ENCODE peak calls at places on chromosomes 2 and 18, in four cellular contexts. B is A549, Z is K562, H is HepG2. I is an unnamed sample.

GRCh38 chr18:50126466-50126865 is 68.5 kb downstream of the MYO5B start:
- DNase-seq in B (no peak), H (no peak), Z (no peak), I (no peak)

GRCh38 chr2:170229744-170230143 is 51.8 kb downstream of the MYO3B start:
- DNase-seq in Z (no peak), H (no peak), B (no peak), I (no peak)

GRCh38 chr2:134865388-134865787 is 27.0 kb downstream of the ACMSD start:
- DNase-seq in Z (no peak), B (no peak), H (no peak), I (no peak)

GRCh38 chr2:14530506-14530905 is 102.0 kb upstream of the LRATD1 start:
- DNase-seq in B (no peak), H (no peak), Z (no peak), I (no peak)

GRCh38 chr2:216006164-216006663 is 7.1 kb downstream of the MREG start:
- DNase-seq in H (no peak), B (no peak), Z (peak; percentile 53), I (no peak)

GRCh38 chr2:46462936-46463335 is 16.4 kb upstream of the TMEM247 start:
- DNase-seq in H (no peak), B (no peak), Z (no peak), I (no peak)

GRCh38 chr2:127506502-127506901 is 19.8 kb downstream of the IWS1 start:
- DNase-seq in Z (no peak), H (no peak), B (no peak), I (no peak)

GRCh38 chr2:109209412-109209811 is 80.4 kb downstream of the SH3RF3 start:
- DNase-seq in B (no peak), Z (no peak), H (no peak), I (no peak)

GRCh38 chr18:42446195-42446594 is 491.2 kb downstream of the PIK3C3 start:
- DNase-seq in B (no peak), Z (no peak), H (peak; percentile 94), I (no peak)

GRCh38 chr2:176002684-176003225 is 688 bp upstream of the LNPK start:
- DNase-seq in B (peak; percentile 13), Z (peak; percentile 81), H (peak; percentile 21), I (no peak)

GRCh38 chr18:74457743-74458465 is 796 bp upstream of the DIPK1C start:
- DNase-seq in H (no peak), B (no peak), Z (no peak), I (no peak)

GRCh38 chr2:236743623-236744280 is 174.1 kb downstream of the ACKR3 start:
- DNase-seq in H (no peak), B (no peak), Z (no peak), I (no peak)

GRCh38 chr2:85064927-85065630 is 68.1 kb upstream of the TCF7L1 start:
- DNase-seq in Z (no peak), H (no peak), B (no peak), I (peak; percentile 73)

GRCh38 chr2:8732601-8733000 is 50.7 kb downstream of the ID2 start:
- DNase-seq in B (no peak), H (no peak), Z (no peak), I (no peak)

GRCh38 chr18:73240899-73241298 is 373.1 kb upstream of the NETO1 start:
- DNase-seq in B (no peak), Z (no peak), H (no peak), I (no peak)

GRCh38 chr2:70456594-70457495 is 96.8 kb downstream of the TGFA start:
- DNase-seq in Z (no peak), H (no peak), B (no peak), I (no peak)

GRCh38 chr2:160418853-160419252 is 74.8 kb downstream of the RBMS1 start:
- DNase-seq in B (no peak), H (no peak), Z (no peak), I (no peak)

GRCh38 chr18:44309185-44309584 is 371.5 kb upstream of the SETBP1 start:
- DNase-seq in Z (no peak), H (no peak), B (no peak), I (no peak)

GRCh38 chr2:227881866-227882517 is 10.6 kb downstream of the DAW1 start:
- DNase-seq in H (no peak), Z (no peak), B (no peak), I (no peak)

GRCh38 chr2:26845021-26845420 is 2.9 kb upstream of the DPYSL5 start:
- DNase-seq in H (no peak), Z (no peak), B (no peak), I (no peak)

GRCh38 chr18:74196220-74197119 is 48.1 kb downstream of the TIMM21 start:
- DNase-seq in Z (peak; percentile 65), H (peak; percentile 76), B (peak; percentile 77), I (peak; percentile 87)

GRCh38 chr2:144595279-144595678 is 75.4 kb upstream of the ZEB2 start:
- DNase-seq in B (no peak), H (no peak), Z (peak; percentile 61), I (no peak)

GRCh38 chr2:1739961-1740713 is 4.2 kb downstream of the PXDN start:
- DNase-seq in Z (no peak), H (no peak), B (no peak), I (no peak)

GRCh38 chr2:173571021-173571821 is 216.5 kb downstream of the CDCA7 start:
- DNase-seq in B (peak; percentile 62), Z (peak; percentile 36), H (peak; percentile 26), I (peak; percentile 30)

GRCh38 chr18:54679318-54680149 is 88.5 kb downstream of the DYNAP start:
- DNase-seq in B (peak; percentile 47), H (peak; percentile 25), Z (peak; percentile 61), I (peak; percentile 67)

GRCh38 chr2:18282026-18282425 is 278.4 kb downstream of the RDH14 start:
- DNase-seq in Z (no peak), H (no peak), B (no peak), I (no peak)

GRCh38 chr2:64311948-64312621 is 141.9 kb upstream of the LGALSL start:
- DNase-seq in Z (peak; percentile 33), B (peak; percentile 18), H (peak; percentile 85), I (peak; percentile 42)
- TF ChIP-seq CHD2 in Z (no peak), B (no peak), H (no peak), I (no peak)

GRCh38 chr2:218643751-218644310 is 15.6 kb downstream of the ZNF142 start:
- DNase-seq in B (no peak), H (no peak), Z (no peak), I (no peak)

GRCh38 chr2:218642786-218643185 is 16.6 kb downstream of the ZNF142 start:
- DNase-seq in H (no peak), Z (no peak), B (no peak), I (no peak)

GRCh38 chr2:218642121-218642656 is 17.2 kb downstream of the ZNF142 start:
- DNase-seq in Z (no peak), B (no peak), H (no peak), I (no peak)

GRCh38 chr2:218644721-218645120 is 14.7 kb downstream of the ZNF142 start:
- DNase-seq in Z (no peak), H (no peak), B (no peak), I (no peak)

GRCh38 chr2:218645126-218645525 is 14.3 kb downstream of the ZNF142 start:
- DNase-seq in H (no peak), B (no peak), Z (no peak), I (no peak)
- H3K4me2 ChIP-seq in H (no peak overlapping the region), B (no peak overlapping the region), Z (no peak overlapping the region), I (no peak overlapping the region)

GRCh38 chr2:226664140-226664539 is 135.5 kb downstream of the IRS1 start:
- DNase-seq in H (no peak), Z (no peak), B (no peak), I (no peak)

GRCh38 chr2:226667736-226668135 is 131.9 kb downstream of the IRS1 start:
- DNase-seq in Z (no peak), B (no peak), H (no peak), I (no peak)

GRCh38 chr2:226669249-226669648 is 130.4 kb downstream of the IRS1 start:
- DNase-seq in Z (no peak), B (no peak), H (no peak), I (no peak)

GRCh38 chr2:226661789-226662545 is 137.7 kb downstream of the IRS1 start:
- DNase-seq in Z (peak; percentile 60), H (no peak), B (peak; percentile 46), I (no peak)

DNA sequence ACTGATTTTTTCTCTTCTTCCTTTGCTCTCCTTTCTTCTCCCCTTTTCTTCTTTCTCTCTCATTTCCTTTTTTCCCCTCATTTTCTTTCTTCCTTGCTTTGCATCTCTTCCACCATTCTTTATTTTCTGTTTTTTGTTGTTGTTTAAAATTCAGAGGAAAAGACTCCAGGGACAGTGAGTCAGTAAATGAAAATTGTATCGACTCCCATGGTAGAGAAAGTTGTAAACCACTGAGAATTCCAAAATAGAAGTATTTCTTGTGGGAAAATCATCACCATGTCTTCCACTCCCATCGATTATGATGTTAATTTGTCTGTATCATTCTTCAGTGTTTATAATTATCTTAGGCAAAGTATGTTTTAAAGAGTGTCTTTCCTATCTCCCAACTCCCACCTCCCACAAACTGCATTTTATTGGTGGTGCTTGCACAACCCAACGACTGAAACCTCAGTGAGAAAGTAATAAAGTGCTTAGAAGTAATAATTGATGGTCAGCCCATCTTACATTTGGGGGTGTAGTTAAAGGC is 134.3 kb downstream of the IRS1 start:
- DNase-seq in H (no peak), Z (no peak), B (no peak), I (no peak)
- TF ChIP-seq SMC3 in H (no peak), Z (no peak), B (no peak), I (no peak)

GRCh38 chr2:199480966-199481365 is 23.2 kb upstream of the SATB2 start:
- DNase-seq in Z (no peak), H (no peak), B (no peak), I (no peak)

GRCh38 chr2:199490049-199490448 is 32.3 kb upstream of the SATB2 start:
- DNase-seq in B (no peak), H (no peak), Z (no peak), I (no peak)

GRCh38 chr2:199484927-199485326 is 27.2 kb upstream of the SATB2 start:
- DNase-seq in H (no peak), Z (peak; percentile 43), B (no peak), I (no peak)

GRCh38 chr2:199488772-199489400 is 31.1 kb upstream of the SATB2 start:
- DNase-seq in Z (peak; percentile 76), H (peak; percentile 54), B (peak; percentile 49), I (peak; percentile 59)

GRCh38 chr2:199485732-199486335 is 28.1 kb upstream of the SATB2 start:
- DNase-seq in H (peak; percentile 64), Z (peak; percentile 80), B (peak; percentile 51), I (no peak)
- TF ChIP-seq CHD2 in H (no peak), Z (no peak), B (no peak), I (no peak)

GRCh38 chr2:64260817-64261216 is 116.6 kb upstream of the PELI1 start:
- DNase-seq in B (no peak), H (no peak), Z (peak; percentile 78), I (no peak)
- H3K4me2 ChIP-seq in B (no peak overlapping the region), H (no peak overlapping the region), Z (peak overlapping the region; percentile 71), I (no peak overlapping the region)

GRCh38 chr2:178331474-178332431 is 119.2 kb downstream of the PRKRA start:
- DNase-seq in H (peak; percentile 70), B (no peak), Z (no peak), I (no peak)
- TF ChIP-seq SMC3 in H (no peak), B (no peak), Z (no peak), I (no peak)

GRCh38 chr2:196849895-196850294 is 40.7 kb upstream of the C2orf66 start:
- DNase-seq in H (peak; percentile 14), B (peak; percentile 2), Z (peak; percentile 5), I (peak; percentile 21)
- TF ChIP-seq CHD2 in H (no peak), B (no peak), Z (no peak), I (no peak)